ENCODE peak calls at places on chromosomes 12 and 14, in six cellular contexts. One of them, this sample, is unnamed.

GRCh38 chr12:127416796-127417195 is 850.2 kb upstream of the TMEM132C start:
- DNase-seq in neuronal stem cell: no peak
- DNase-seq in H1: no peak
- DNase-seq in IMR-90: peak; percentile 23
- DNase-seq in mesendoderm: no peak
- DNase-seq in mesenchymal stem cell: no peak
- DNase-seq in this sample: no peak

GRCh38 chr12:47730341-47730744 is 5.1 kb upstream of the ENDOU start:
- DNase-seq in neuronal stem cell: no peak
- DNase-seq in H1: no peak
- DNase-seq in IMR-90: peak; percentile 42
- DNase-seq in mesendoderm: no peak
- DNase-seq in mesenchymal stem cell: no peak
- DNase-seq in this sample: peak; percentile 46

GRCh38 chr12:105330938-105331804 is 680 bp downstream of the C12orf75 start:
- DNase-seq in neuronal stem cell: no peak
- DNase-seq in H1: no peak
- DNase-seq in IMR-90: no peak
- DNase-seq in mesendoderm: peak; percentile 29
- DNase-seq in mesenchymal stem cell: peak; percentile 39
- DNase-seq in this sample: no peak

GRCh38 chr12:56267443-56268071 is 815 bp downstream of the COQ10A start:
- DNase-seq in neuronal stem cell: peak; percentile 12
- DNase-seq in H1: no peak
- DNase-seq in IMR-90: no peak
- DNase-seq in mesendoderm: peak; percentile 40
- DNase-seq in mesenchymal stem cell: no peak
- DNase-seq in this sample: peak; percentile 44

GRCh38 chr14:20400965-20401593 is 12.2 kb downstream of the TEP1 start:
- DNase-seq in neuronal stem cell: no peak
- DNase-seq in H1: no peak
- DNase-seq in IMR-90: peak; percentile 24
- DNase-seq in mesendoderm: peak; percentile 23
- DNase-seq in mesenchymal stem cell: no peak
- DNase-seq in this sample: peak; percentile 91

GRCh38 chr12:49838973-49839633 is 3.8 kb downstream of the BCDIN3D start:
- DNase-seq in neuronal stem cell: no peak
- DNase-seq in H1: no peak
- DNase-seq in IMR-90: peak; percentile 35
- DNase-seq in mesendoderm: peak; percentile 60
- DNase-seq in mesenchymal stem cell: peak; percentile 59
- DNase-seq in this sample: peak; percentile 80

GRCh38 chr14:97380539-97380941 is 583.4 kb downstream of the VRK1 start:
- DNase-seq in neuronal stem cell: no peak
- DNase-seq in H1: no peak
- DNase-seq in IMR-90: no peak
- DNase-seq in mesendoderm: peak; percentile 36
- DNase-seq in mesenchymal stem cell: no peak
- DNase-seq in this sample: peak; percentile 57

GRCh38 chr14:25042362-25043299 is 7.3 kb downstream of the STXBP6 start:
- DNase-seq in neuronal stem cell: peak; percentile 24
- DNase-seq in H1: no peak
- DNase-seq in IMR-90: peak; percentile 68
- DNase-seq in mesendoderm: peak; percentile 73
- DNase-seq in mesenchymal stem cell: peak; percentile 59
- DNase-seq in this sample: no peak

GRCh38 chr14:58533417-58533816 is 104.3 kb upstream of the DACT1 start:
- DNase-seq in neuronal stem cell: no peak
- DNase-seq in H1: no peak
- DNase-seq in IMR-90: no peak
- DNase-seq in mesendoderm: peak; percentile 3
- DNase-seq in mesenchymal stem cell: peak; percentile 60
- DNase-seq in this sample: no peak

GRCh38 chr12:52147367-52147972 is 44.3 kb downstream of the KRT80 start:
- DNase-seq in neuronal stem cell: no peak
- DNase-seq in H1: no peak
- DNase-seq in IMR-90: peak; percentile 99
- DNase-seq in mesendoderm: peak; percentile 73
- DNase-seq in mesenchymal stem cell: peak; percentile 97
- DNase-seq in this sample: peak; percentile 99

GRCh38 chr12:81461163-81461562 is 298.0 kb downstream of the PPFIA2 start:
- DNase-seq in neuronal stem cell: no peak
- DNase-seq in H1: no peak
- DNase-seq in IMR-90: no peak
- DNase-seq in mesendoderm: peak; percentile 23
- DNase-seq in mesenchymal stem cell: no peak
- DNase-seq in this sample: no peak

GRCh38 chr12:79897617-79898016 is 37.3 kb downstream of the PPP1R12A start:
- DNase-seq in neuronal stem cell: no peak
- DNase-seq in H1: peak; percentile 5
- DNase-seq in IMR-90: peak; percentile 95
- DNase-seq in mesendoderm: peak; percentile 90
- DNase-seq in mesenchymal stem cell: peak; percentile 56
- DNase-seq in this sample: peak; percentile 14

GRCh38 chr14:99267871-99268775 is 3.9 kb downstream of the BCL11B start:
- DNase-seq in neuronal stem cell: no peak
- DNase-seq in H1: no peak
- DNase-seq in IMR-90: no peak
- DNase-seq in mesendoderm: peak; percentile 63
- DNase-seq in mesenchymal stem cell: no peak
- DNase-seq in this sample: no peak

GRCh38 chr12:108907861-108908302 is 28.0 kb downstream of the DAO start:
- DNase-seq in neuronal stem cell: no peak
- DNase-seq in H1: no peak
- DNase-seq in IMR-90: no peak
- DNase-seq in mesendoderm: peak; percentile 20
- DNase-seq in mesenchymal stem cell: no peak
- DNase-seq in this sample: no peak

GRCh38 chr12:110079477-110080400 is 31.4 kb upstream of the C12orf76 start:
- DNase-seq in neuronal stem cell: no peak
- DNase-seq in H1: no peak
- DNase-seq in IMR-90: peak; percentile 39
- DNase-seq in mesendoderm: no peak
- DNase-seq in mesenchymal stem cell: peak; percentile 93
- DNase-seq in this sample: peak; percentile 8

GRCh38 chr12:115491851-115492250 is 785.6 kb downstream of the MED13L start:
- DNase-seq in neuronal stem cell: no peak
- DNase-seq in H1: no peak
- DNase-seq in IMR-90: no peak
- DNase-seq in mesendoderm: no peak
- DNase-seq in mesenchymal stem cell: no peak
- DNase-seq in this sample: no peak

GRCh38 chr12:53999596-54000104 is 311 bp upstream of the HOXC9 start:
- DNase-seq in neuronal stem cell: no peak
- DNase-seq in H1: no peak
- DNase-seq in IMR-90: peak; percentile 31
- DNase-seq in mesendoderm: no peak
- DNase-seq in mesenchymal stem cell: peak; percentile 88
- DNase-seq in this sample: peak; percentile 78

GRCh38 chr12:84874125-84874824 is 38.3 kb downstream of the SLC6A15 start:
- DNase-seq in neuronal stem cell: peak; percentile 55
- DNase-seq in H1: no peak
- DNase-seq in IMR-90: peak; percentile 60
- DNase-seq in mesendoderm: peak; percentile 50
- DNase-seq in mesenchymal stem cell: peak; percentile 74
- DNase-seq in this sample: no peak

GRCh38 chr14:101879212-101880015 is 85.0 kb upstream of the DYNC1H1 start:
- DNase-seq in neuronal stem cell: no peak
- DNase-seq in H1: no peak
- DNase-seq in IMR-90: no peak
- DNase-seq in mesendoderm: no peak
- DNase-seq in mesenchymal stem cell: no peak
- DNase-seq in this sample: no peak
- H3K79me1 ChIP-seq in neuronal stem cell: peaks cover 7% of the 10 kb centered on the region
- H3K79me1 ChIP-seq in H1: peaks cover 2% of the 10 kb centered on the region
- H3K79me1 ChIP-seq in IMR-90: peaks cover 85% of the 10 kb centered on the region
- H3K79me1 ChIP-seq in mesendoderm: peaks cover 8% of the 10 kb centered on the region
- H3K79me1 ChIP-seq in mesenchymal stem cell: peaks cover 25% of the 10 kb centered on the region
- H3K79me1 ChIP-seq in this sample: no peaks in the 10 kb centered on the region

GRCh38 chr12:22982635-22983034 is 357.7 kb downstream of the ETNK1 start:
- DNase-seq in neuronal stem cell: no peak
- DNase-seq in H1: no peak
- DNase-seq in IMR-90: no peak
- DNase-seq in mesendoderm: no peak
- DNase-seq in mesenchymal stem cell: no peak
- DNase-seq in this sample: no peak
- H3K4me2 ChIP-seq in neuronal stem cell: no peak overlapping the region
- H3K4me2 ChIP-seq in H1: no peak overlapping the region
- H3K4me2 ChIP-seq in IMR-90: no peak overlapping the region
- H3K4me2 ChIP-seq in mesendoderm: no peak overlapping the region
- H3K4me2 ChIP-seq in mesenchymal stem cell: no peak overlapping the region
- H3K4me2 ChIP-seq in this sample: no peak overlapping the region

DNA sequence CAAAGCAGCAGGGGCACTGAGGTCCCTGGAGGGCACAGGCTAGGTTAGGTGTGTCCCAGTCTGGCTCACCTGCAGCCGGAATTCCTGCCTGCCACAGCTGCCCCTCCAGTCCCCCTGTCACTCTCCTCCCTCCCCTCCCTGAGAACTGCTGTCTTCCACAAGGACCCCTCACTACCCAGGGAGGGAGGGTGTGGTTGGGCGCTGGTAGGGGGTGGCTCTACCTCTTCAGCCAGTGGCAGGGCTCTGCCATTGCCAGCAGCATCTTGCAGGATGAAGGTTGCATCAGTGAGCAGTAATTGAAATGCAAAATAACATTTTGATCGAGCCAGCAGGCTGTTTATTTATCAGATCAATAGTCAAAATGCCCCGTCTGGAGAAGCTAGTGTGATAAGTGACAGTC is 45.7 kb downstream of the ESRRB start:
- DNase-seq in neuronal stem cell: no peak
- DNase-seq in H1: no peak
- DNase-seq in IMR-90: no peak
- DNase-seq in mesendoderm: no peak
- DNase-seq in mesenchymal stem cell: no peak
- DNase-seq in this sample: no peak
- H3K4me1 ChIP-seq in neuronal stem cell: no peaks in the 10 kb centered on the region
- H3K4me1 ChIP-seq in H1: peaks cover 5% of the 10 kb centered on the region
- H3K4me1 ChIP-seq in IMR-90: no peaks in the 10 kb centered on the region
- H3K4me1 ChIP-seq in mesendoderm: no peaks in the 10 kb centered on the region
- H3K4me1 ChIP-seq in mesenchymal stem cell: no peaks in the 10 kb centered on the region
- H3K4me1 ChIP-seq in this sample: no peaks in the 10 kb centered on the region

GRCh38 chr12:29992366-29992765 is 208.6 kb upstream of the TMTC1 start:
- DNase-seq in neuronal stem cell: no peak
- DNase-seq in H1: no peak
- DNase-seq in IMR-90: no peak
- DNase-seq in mesendoderm: peak; percentile 58
- DNase-seq in mesenchymal stem cell: no peak
- DNase-seq in this sample: no peak

GRCh38 chr12:29991924-29992323 is 208.2 kb upstream of the TMTC1 start:
- DNase-seq in neuronal stem cell: no peak
- DNase-seq in H1: no peak
- DNase-seq in IMR-90: peak; percentile 8
- DNase-seq in mesendoderm: no peak
- DNase-seq in mesenchymal stem cell: no peak
- DNase-seq in this sample: no peak

DNA sequence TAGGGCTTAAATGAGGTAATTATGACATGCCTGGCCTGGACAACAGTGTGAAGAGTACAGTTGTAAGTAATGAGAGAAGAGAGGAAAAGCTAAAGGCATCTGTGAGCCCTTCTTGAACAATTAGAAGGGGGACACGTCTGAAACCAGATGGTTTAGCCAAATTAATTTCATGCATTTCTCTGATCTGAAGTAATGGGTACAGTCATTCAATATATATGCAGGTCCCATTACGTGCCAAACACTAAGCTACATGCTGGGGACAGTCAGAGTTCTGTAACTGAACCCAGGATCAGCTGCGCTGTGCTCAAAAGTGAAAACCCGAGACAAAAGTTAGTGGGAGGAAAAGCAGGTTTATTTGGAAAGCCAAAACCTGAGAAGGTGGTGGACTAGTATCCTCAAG is 207.2 kb upstream of the TMTC1 start:
- DNase-seq in neuronal stem cell: no peak
- DNase-seq in H1: no peak
- DNase-seq in IMR-90: peak; percentile 2
- DNase-seq in mesendoderm: no peak
- DNase-seq in mesenchymal stem cell: no peak
- DNase-seq in this sample: no peak
- H3K79me1 ChIP-seq in neuronal stem cell: no peaks in the 10 kb centered on the region
- H3K79me1 ChIP-seq in H1: no peaks in the 10 kb centered on the region
- H3K79me1 ChIP-seq in IMR-90: no peaks in the 10 kb centered on the region
- H3K79me1 ChIP-seq in mesendoderm: no peaks in the 10 kb centered on the region
- H3K79me1 ChIP-seq in mesenchymal stem cell: no peaks in the 10 kb centered on the region
- H3K79me1 ChIP-seq in this sample: no peaks in the 10 kb centered on the region

GRCh38 chr12:26116829-26117228 is 8.0 kb downstream of the BHLHE41 start:
- DNase-seq in neuronal stem cell: no peak
- DNase-seq in H1: no peak
- DNase-seq in IMR-90: no peak
- DNase-seq in mesendoderm: peak; percentile 25
- DNase-seq in mesenchymal stem cell: no peak
- DNase-seq in this sample: no peak
- H3K4me2 ChIP-seq in neuronal stem cell: no peak overlapping the region
- H3K4me2 ChIP-seq in H1: no peak overlapping the region
- H3K4me2 ChIP-seq in IMR-90: no peak overlapping the region
- H3K4me2 ChIP-seq in mesendoderm: no peak overlapping the region
- H3K4me2 ChIP-seq in mesenchymal stem cell: no peak overlapping the region
- H3K4me2 ChIP-seq in this sample: no peak overlapping the region

GRCh38 chr14:104895207-104895785 is 29.4 kb upstream of the PLD4 start:
- DNase-seq in neuronal stem cell: no peak
- DNase-seq in H1: no peak
- DNase-seq in IMR-90: no peak
- DNase-seq in mesendoderm: no peak
- DNase-seq in mesenchymal stem cell: no peak
- DNase-seq in this sample: no peak
- H3K4me1 ChIP-seq in neuronal stem cell: no peaks in the 10 kb centered on the region
- H3K4me1 ChIP-seq in H1: no peaks in the 10 kb centered on the region
- H3K4me1 ChIP-seq in IMR-90: no peaks in the 10 kb centered on the region
- H3K4me1 ChIP-seq in mesendoderm: no peaks in the 10 kb centered on the region
- H3K4me1 ChIP-seq in mesenchymal stem cell: peaks cover 16% of the 10 kb centered on the region
- H3K4me1 ChIP-seq in this sample: no peaks in the 10 kb centered on the region

This sample was measured in trophoblast cell.